ENCODE peak calls at places on chromosomes 3 and 15, in seven cellular contexts. One of them, this sample, is unnamed.

GRCh38 chr15:33660151-33660550 is 308.1 kb upstream of the CHRM5 start:
- DNase-seq in fibroblast of lung: no peak
- DNase-seq in kidney epithelial cell: no peak
- DNase-seq in CD8-positive, alpha-beta T cell: no peak
- DNase-seq in fibroblast of pulmonary artery: no peak
- DNase-seq in gastrocnemius medialis: no peak
- DNase-seq in cardiac fibroblast: no peak
- DNase-seq in this sample: no peak

GRCh38 chr3:61199843-61200242 is 51.4 kb downstream of the FHIT start:
- DNase-seq in fibroblast of lung: no peak
- DNase-seq in kidney epithelial cell: no peak
- DNase-seq in CD8-positive, alpha-beta T cell: no peak
- DNase-seq in fibroblast of pulmonary artery: no peak
- DNase-seq in gastrocnemius medialis: no peak
- DNase-seq in cardiac fibroblast: no peak
- DNase-seq in this sample: no peak

GRCh38 chr3:123385981-123386380 is 62.9 kb downstream of the ADCY5 start:
- DNase-seq in fibroblast of lung: peak
- DNase-seq in kidney epithelial cell: no peak
- DNase-seq in CD8-positive, alpha-beta T cell: no peak
- DNase-seq in fibroblast of pulmonary artery: peak
- DNase-seq in gastrocnemius medialis: peak
- DNase-seq in cardiac fibroblast: peak
- DNase-seq in this sample: no peak

GRCh38 chr3:37741644-37742043 is 120.0 kb upstream of the CTDSPL start:
- DNase-seq in fibroblast of lung: peak
- DNase-seq in kidney epithelial cell: no peak
- DNase-seq in CD8-positive, alpha-beta T cell: no peak
- DNase-seq in fibroblast of pulmonary artery: no peak
- DNase-seq in gastrocnemius medialis: peak
- DNase-seq in cardiac fibroblast: peak
- DNase-seq in this sample: no peak

GRCh38 chr3:46692566-46692983 is 904 bp downstream of the ALS2CL start:
- DNase-seq in fibroblast of lung: no peak
- DNase-seq in kidney epithelial cell: peak
- DNase-seq in CD8-positive, alpha-beta T cell: no peak
- DNase-seq in fibroblast of pulmonary artery: no peak
- DNase-seq in gastrocnemius medialis: peak
- DNase-seq in cardiac fibroblast: no peak
- DNase-seq in this sample: no peak

GRCh38 chr3:60333710-60334109 is 917.5 kb downstream of the FHIT start:
- DNase-seq in fibroblast of lung: peak
- DNase-seq in kidney epithelial cell: no peak
- DNase-seq in CD8-positive, alpha-beta T cell: no peak
- DNase-seq in fibroblast of pulmonary artery: peak
- DNase-seq in gastrocnemius medialis: no peak
- DNase-seq in cardiac fibroblast: no peak
- DNase-seq in this sample: no peak

GRCh38 chr3:36677331-36678007 is 86.9 kb downstream of the DCLK3 start:
- DNase-seq in fibroblast of lung: peak
- DNase-seq in kidney epithelial cell: peak
- DNase-seq in CD8-positive, alpha-beta T cell: no peak
- DNase-seq in fibroblast of pulmonary artery: peak
- DNase-seq in gastrocnemius medialis: no peak
- DNase-seq in cardiac fibroblast: peak
- DNase-seq in this sample: peak

GRCh38 chr3:38834717-38835116 is 18.7 kb upstream of the SCN10A start:
- DNase-seq in fibroblast of lung: no peak
- DNase-seq in kidney epithelial cell: no peak
- DNase-seq in CD8-positive, alpha-beta T cell: no peak
- DNase-seq in fibroblast of pulmonary artery: no peak
- DNase-seq in gastrocnemius medialis: no peak
- DNase-seq in cardiac fibroblast: no peak
- DNase-seq in this sample: no peak

GRCh38 chr15:88690331-88690730 is 51.5 kb downstream of the ISG20 start:
- DNase-seq in fibroblast of lung: no peak
- DNase-seq in kidney epithelial cell: no peak
- DNase-seq in CD8-positive, alpha-beta T cell: no peak
- DNase-seq in fibroblast of pulmonary artery: no peak
- DNase-seq in gastrocnemius medialis: no peak
- DNase-seq in cardiac fibroblast: no peak
- DNase-seq in this sample: no peak

GRCh38 chr3:187319699-187320302 is 28.3 kb upstream of the MASP1 start:
- DNase-seq in fibroblast of lung: peak
- DNase-seq in kidney epithelial cell: peak
- DNase-seq in CD8-positive, alpha-beta T cell: peak
- DNase-seq in fibroblast of pulmonary artery: peak
- DNase-seq in gastrocnemius medialis: peak
- DNase-seq in cardiac fibroblast: peak
- DNase-seq in this sample: peak

GRCh38 chr3:114144909-114145688 is 33.8 kb downstream of the DRD3 start:
- DNase-seq in fibroblast of lung: peak
- DNase-seq in kidney epithelial cell: peak
- DNase-seq in CD8-positive, alpha-beta T cell: no peak
- DNase-seq in fibroblast of pulmonary artery: peak
- DNase-seq in gastrocnemius medialis: no peak
- DNase-seq in cardiac fibroblast: peak
- DNase-seq in this sample: peak

GRCh38 chr15:101201411-101202174 is 50.3 kb downstream of the CHSY1 start:
- DNase-seq in fibroblast of lung: peak
- DNase-seq in kidney epithelial cell: peak
- DNase-seq in CD8-positive, alpha-beta T cell: no peak
- DNase-seq in fibroblast of pulmonary artery: peak
- DNase-seq in gastrocnemius medialis: peak
- DNase-seq in cardiac fibroblast: peak
- DNase-seq in this sample: peak

GRCh38 chr3:195102609-195103467 is 168.1 kb downstream of the XXYLT1 start:
- DNase-seq in fibroblast of lung: peak
- DNase-seq in kidney epithelial cell: no peak
- DNase-seq in CD8-positive, alpha-beta T cell: no peak
- DNase-seq in fibroblast of pulmonary artery: peak
- DNase-seq in gastrocnemius medialis: no peak
- DNase-seq in cardiac fibroblast: peak
- DNase-seq in this sample: peak

GRCh38 chr15:70762469-70763119 is 764 bp downstream of the UACA start:
- DNase-seq in fibroblast of lung: peak
- DNase-seq in kidney epithelial cell: no peak
- DNase-seq in CD8-positive, alpha-beta T cell: no peak
- DNase-seq in fibroblast of pulmonary artery: peak
- DNase-seq in gastrocnemius medialis: peak
- DNase-seq in cardiac fibroblast: peak
- DNase-seq in this sample: no peak

GRCh38 chr3:49813497-49814174 is at the start of gene UBA7:
- DNase-seq in fibroblast of lung: peak
- DNase-seq in kidney epithelial cell: no peak
- DNase-seq in CD8-positive, alpha-beta T cell: no peak
- DNase-seq in fibroblast of pulmonary artery: peak
- DNase-seq in gastrocnemius medialis: no peak
- DNase-seq in cardiac fibroblast: peak
- DNase-seq in this sample: peak

GRCh38 chr3:10471337-10471721 is 34.1 kb downstream of the ATP2B2 start:
- DNase-seq in fibroblast of lung: peak
- DNase-seq in kidney epithelial cell: no peak
- DNase-seq in CD8-positive, alpha-beta T cell: no peak
- DNase-seq in fibroblast of pulmonary artery: peak
- DNase-seq in gastrocnemius medialis: peak
- DNase-seq in cardiac fibroblast: peak
- DNase-seq in this sample: no peak

GRCh38 chr15:80489030-80489594 is 84.9 kb downstream of the ARNT2 start:
- DNase-seq in fibroblast of lung: peak
- DNase-seq in kidney epithelial cell: no peak
- DNase-seq in CD8-positive, alpha-beta T cell: no peak
- DNase-seq in fibroblast of pulmonary artery: peak
- DNase-seq in gastrocnemius medialis: no peak
- DNase-seq in cardiac fibroblast: peak
- DNase-seq in this sample: peak

GRCh38 chr3:123084192-123084591 is 17.4 kb downstream of the PDIA5 start:
- DNase-seq in fibroblast of lung: no peak
- DNase-seq in kidney epithelial cell: no peak
- DNase-seq in CD8-positive, alpha-beta T cell: no peak
- DNase-seq in fibroblast of pulmonary artery: no peak
- DNase-seq in gastrocnemius medialis: no peak
- DNase-seq in cardiac fibroblast: no peak
- DNase-seq in this sample: no peak

GRCh38 chr3:51198476-51198875 is 186.6 kb upstream of the MANF start:
- DNase-seq in fibroblast of lung: no peak
- DNase-seq in kidney epithelial cell: no peak
- DNase-seq in CD8-positive, alpha-beta T cell: no peak
- DNase-seq in fibroblast of pulmonary artery: no peak
- DNase-seq in gastrocnemius medialis: no peak
- DNase-seq in cardiac fibroblast: no peak
- DNase-seq in this sample: no peak

DNA sequence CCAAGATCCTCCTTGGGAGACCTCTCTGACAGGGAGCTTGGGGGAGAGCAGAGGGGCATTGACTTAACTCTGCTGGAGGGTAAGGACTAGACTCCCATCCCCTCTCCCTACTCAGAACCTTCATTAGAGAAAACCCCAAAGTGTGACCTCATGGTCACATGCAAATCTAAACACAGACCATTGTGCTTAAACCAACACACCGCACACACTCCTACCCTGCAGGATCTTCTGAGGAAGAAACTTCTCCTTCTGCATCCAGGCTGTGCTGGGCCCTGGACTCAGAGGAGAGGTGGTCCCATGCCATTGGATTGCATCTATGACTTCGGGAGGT is 797 bp upstream of the PARP16 start:
- DNase-seq in fibroblast of lung: no peak
- DNase-seq in kidney epithelial cell: no peak
- DNase-seq in CD8-positive, alpha-beta T cell: no peak
- DNase-seq in fibroblast of pulmonary artery: peak
- DNase-seq in gastrocnemius medialis: no peak
- DNase-seq in cardiac fibroblast: no peak
- DNase-seq in this sample: no peak
- H3K4me3 ChIP-seq in fibroblast of lung: no peak
- H3K4me3 ChIP-seq in kidney epithelial cell: no peak
- H3K4me3 ChIP-seq in CD8-positive, alpha-beta T cell: no peak
- H3K4me3 ChIP-seq in fibroblast of pulmonary artery: no peak
- H3K4me3 ChIP-seq in gastrocnemius medialis: peak
- H3K4me3 ChIP-seq in cardiac fibroblast: no peak
- H3K4me3 ChIP-seq in this sample: no peak

DNA sequence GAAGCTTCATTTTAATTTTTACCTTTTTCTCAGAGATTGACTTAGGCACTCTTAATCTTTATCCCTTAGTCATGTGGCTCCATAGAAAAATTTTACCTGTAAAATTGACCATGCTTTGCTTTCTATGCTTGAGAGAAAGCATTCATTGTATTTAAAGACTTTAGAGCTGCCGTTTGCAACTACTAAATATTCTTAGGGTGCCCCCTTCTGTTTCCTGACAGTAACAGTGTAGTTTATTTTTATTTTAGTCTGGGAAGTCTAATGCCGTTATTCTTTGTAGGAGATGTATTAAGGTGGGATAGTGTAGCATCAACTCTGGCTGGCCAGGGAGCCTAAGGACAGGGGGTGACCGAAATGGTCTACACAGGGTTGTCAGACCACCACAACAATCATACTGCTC is 84.5 kb upstream of the SYNPR start:
- DNase-seq in fibroblast of lung: peak
- DNase-seq in kidney epithelial cell: no peak
- DNase-seq in CD8-positive, alpha-beta T cell: no peak
- DNase-seq in fibroblast of pulmonary artery: peak
- DNase-seq in gastrocnemius medialis: no peak
- DNase-seq in cardiac fibroblast: peak
- DNase-seq in this sample: peak
- TF ChIP-seq CTCF in fibroblast of lung: peak
- TF ChIP-seq CTCF in kidney epithelial cell: peak
- TF ChIP-seq CTCF in CD8-positive, alpha-beta T cell: no peak
- TF ChIP-seq CTCF in fibroblast of pulmonary artery: peak
- TF ChIP-seq CTCF in gastrocnemius medialis: no peak
- TF ChIP-seq CTCF in cardiac fibroblast: peak
- TF ChIP-seq CTCF in this sample: peak

DNA sequence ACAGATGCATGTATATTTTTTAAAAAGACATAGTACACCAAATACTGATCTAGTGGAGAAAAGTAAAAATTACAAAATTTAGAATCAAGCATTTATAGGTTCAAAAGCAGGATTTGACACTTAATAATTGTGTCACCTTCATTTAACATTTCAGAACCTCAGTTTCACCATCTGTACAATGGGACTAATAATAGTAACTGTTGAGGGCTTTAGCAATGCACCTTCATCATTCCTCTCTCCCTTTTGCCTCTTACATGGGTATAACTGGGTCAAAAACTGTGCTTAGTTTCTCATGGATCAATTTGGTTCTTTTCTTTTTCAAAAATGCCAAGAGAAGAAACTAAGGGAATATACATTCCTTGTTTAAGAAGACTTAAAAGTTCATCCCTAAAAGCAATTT is 5.5 kb upstream of the TMEM212 start:
- DNase-seq in fibroblast of lung: no peak
- DNase-seq in kidney epithelial cell: no peak
- DNase-seq in CD8-positive, alpha-beta T cell: no peak
- DNase-seq in fibroblast of pulmonary artery: no peak
- DNase-seq in gastrocnemius medialis: no peak
- DNase-seq in cardiac fibroblast: no peak
- DNase-seq in this sample: no peak
- H3K4me3 ChIP-seq in fibroblast of lung: no peak
- H3K4me3 ChIP-seq in kidney epithelial cell: no peak
- H3K4me3 ChIP-seq in CD8-positive, alpha-beta T cell: no peak
- H3K4me3 ChIP-seq in fibroblast of pulmonary artery: peak
- H3K4me3 ChIP-seq in gastrocnemius medialis: no peak
- H3K4me3 ChIP-seq in cardiac fibroblast: no peak
- H3K4me3 ChIP-seq in this sample: no peak

GRCh38 chr3:183428140-183429023 is at the start of gene MCF2L2:
- DNase-seq in fibroblast of lung: peak
- DNase-seq in kidney epithelial cell: no peak
- DNase-seq in CD8-positive, alpha-beta T cell: peak
- DNase-seq in fibroblast of pulmonary artery: peak
- DNase-seq in gastrocnemius medialis: peak
- DNase-seq in cardiac fibroblast: peak
- DNase-seq in this sample: no peak

GRCh38 chr3:183430325-183430957 is 2.0 kb upstream of the MCF2L2 start:
- DNase-seq in fibroblast of lung: no peak
- DNase-seq in kidney epithelial cell: no peak
- DNase-seq in CD8-positive, alpha-beta T cell: no peak
- DNase-seq in fibroblast of pulmonary artery: no peak
- DNase-seq in gastrocnemius medialis: no peak
- DNase-seq in cardiac fibroblast: no peak
- DNase-seq in this sample: no peak

DNA sequence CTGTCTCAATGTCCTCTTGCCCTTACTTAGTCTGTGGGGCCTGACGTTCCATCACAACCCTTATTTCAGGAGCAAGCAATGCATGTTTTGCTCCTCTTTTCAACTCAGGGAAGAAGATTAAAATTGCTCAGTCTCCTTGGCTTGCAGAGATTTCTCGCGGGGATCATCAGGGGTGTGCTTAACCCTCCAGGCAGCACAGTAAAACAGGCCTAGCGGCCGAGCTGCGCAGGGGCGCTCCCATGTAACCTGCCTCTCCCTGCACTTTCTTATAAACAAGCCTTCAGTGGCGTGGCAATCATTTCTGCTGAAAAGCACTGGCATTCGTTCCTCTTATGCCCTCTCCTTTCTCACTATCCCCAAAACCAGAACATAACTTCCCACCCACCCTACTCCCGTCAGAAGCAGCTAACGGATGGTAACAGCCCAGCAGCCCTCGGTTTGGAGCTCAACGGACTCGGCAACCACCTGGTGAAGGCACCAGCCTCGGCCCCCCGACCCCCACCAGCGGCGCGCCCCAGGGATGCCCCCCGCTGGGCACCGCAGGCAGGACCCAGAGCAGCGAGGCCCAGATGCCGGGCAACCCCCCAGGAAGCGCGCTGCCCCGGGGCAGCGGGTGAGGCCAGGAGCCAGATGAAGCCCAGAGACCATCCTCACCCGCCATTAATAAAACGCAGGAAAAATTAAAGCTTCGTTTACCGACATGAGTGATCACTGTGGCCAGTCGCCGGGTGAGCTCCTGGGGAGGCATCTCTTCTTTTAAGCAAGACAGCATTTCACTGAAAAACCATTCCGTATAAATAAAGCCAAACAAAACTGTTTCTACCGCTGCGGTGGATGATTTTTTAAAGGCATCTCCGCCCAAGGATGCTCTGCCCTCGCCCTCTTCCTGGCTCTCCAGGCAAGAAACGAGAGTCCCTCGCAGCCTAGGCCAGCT is 946 bp downstream of the MCF2L2 start:
- DNase-seq in fibroblast of lung: no peak
- DNase-seq in kidney epithelial cell: no peak
- DNase-seq in CD8-positive, alpha-beta T cell: no peak
- DNase-seq in fibroblast of pulmonary artery: no peak
- DNase-seq in gastrocnemius medialis: no peak
- DNase-seq in cardiac fibroblast: no peak
- DNase-seq in this sample: no peak
- TF ChIP-seq CTCF in fibroblast of lung: no peak
- TF ChIP-seq CTCF in kidney epithelial cell: no peak
- TF ChIP-seq CTCF in CD8-positive, alpha-beta T cell: no peak
- TF ChIP-seq CTCF in fibroblast of pulmonary artery: no peak
- TF ChIP-seq CTCF in gastrocnemius medialis: no peak
- TF ChIP-seq CTCF in cardiac fibroblast: no peak
- TF ChIP-seq CTCF in this sample: no peak

This sample was measured in AG09309.